ENCODE peak calls at places on chromosome 1, in eight cellular contexts. J is prostate gland, H is fibroblast of lung, U is lung, A is adrenal gland, N is lower lobe of right lung, I is OCI-LY7, R is neural progenitor cell. Z is an unnamed sample.

GRCh38 chr1:6092211-6092610 is 46.5 kb downstream of the KCNAB2 start:
- DNase-seq in J (no peak), H (no peak), U (no peak), A (no peak), N (peak; percentile 28), I (no peak), R (no peak), Z (no peak)

GRCh38 chr1:224506141-224506814 is 71.7 kb upstream of the WDR26 start:
- DNase-seq in J (peak; percentile 37), H (peak; percentile 46), U (no peak), A (no peak), N (no peak), I (no peak), R (peak; percentile 37), Z (no peak)

GRCh38 chr1:21628798-21629393 is 40.3 kb downstream of the RAP1GAP start:
- DNase-seq in J (no peak), H (no peak), U (no peak), A (no peak), N (no peak), I (no peak), R (no peak), Z (no peak)

GRCh38 chr1:186662752-186663151 is 17.5 kb downstream of the PTGS2 start:
- DNase-seq in J (no peak), H (no peak), U (no peak), A (peak; percentile 19), N (no peak), I (no peak), R (no peak), Z (no peak)

GRCh38 chr1:174153085-174153824 is 6.1 kb upstream of the RABGAP1L start:
- DNase-seq in J (no peak), H (no peak), U (no peak), A (no peak), N (no peak), I (peak; percentile 37), R (no peak), Z (no peak)

GRCh38 chr1:6347641-6348487 is 45.7 kb downstream of the ACOT7 start:
- DNase-seq in J (peak; percentile 24), H (peak; percentile 39), U (no peak), A (peak; percentile 58), N (no peak), I (peak; percentile 49), R (peak; percentile 70), Z (peak; percentile 20)

GRCh38 chr1:170471310-170471839 is 60.6 kb upstream of the GORAB start:
- DNase-seq in J (no peak), H (no peak), U (no peak), A (no peak), N (no peak), I (no peak), R (no peak), Z (no peak)

GRCh38 chr1:116908266-116908665 is 1.4 kb upstream of the PTGFRN start:
- DNase-seq in J (no peak), H (no peak), U (no peak), A (no peak), N (no peak), I (no peak), R (no peak), Z (no peak)

GRCh38 chr1:57111210-57111609 is 145.4 kb upstream of the C8B start:
- DNase-seq in J (no peak), H (no peak), U (no peak), A (no peak), N (no peak), I (no peak), R (no peak), Z (no peak)

GRCh38 chr1:77671836-77672235 is 10.6 kb downstream of the ZZZ3 start:
- DNase-seq in J (no peak), H (peak; percentile 28), U (no peak), A (no peak), N (no peak), I (no peak), R (no peak), Z (no peak)

GRCh38 chr1:187928288-187928687 is 1099.5 kb downstream of the PLA2G4A start:
- DNase-seq in J (no peak), H (peak; percentile 67), U (no peak), A (no peak), N (no peak), I (no peak), R (peak; percentile 83), Z (no peak)

GRCh38 chr1:64898107-64898861 is 68.1 kb downstream of the JAK1 start:
- DNase-seq in J (peak; percentile 78), H (peak; percentile 92), U (peak; percentile 76), A (peak; percentile 97), N (peak; percentile 69), I (peak; percentile 46), R (no peak), Z (peak; percentile 81)

GRCh38 chr1:226912587-226913176 is 27.4 kb upstream of the COQ8A start:
- DNase-seq in J (peak; percentile 49), H (peak; percentile 22), U (peak; percentile 63), A (peak; percentile 73), N (peak; percentile 71), I (peak; percentile 18), R (peak; percentile 73), Z (peak; percentile 68)

GRCh38 chr1:119987112-119987511 is 82.3 kb downstream of the NOTCH2 start:
- DNase-seq in J (no peak), H (peak; percentile 88), U (no peak), A (peak; percentile 40), N (no peak), I (no peak), R (no peak), Z (no peak)

GRCh38 chr1:160685266-160685665 is 26.4 kb downstream of the CD48 start:
- DNase-seq in J (no peak), H (no peak), U (no peak), A (no peak), N (no peak), I (no peak), R (no peak), Z (no peak)
- H3K4me3 ChIP-seq in J (no peak overlapping the region), H (no peak overlapping the region), U (no peak overlapping the region), A (no peak overlapping the region), N (no peak overlapping the region), I (no peak overlapping the region), R (no peak overlapping the region), Z (no peak overlapping the region)

GRCh38 chr1:43197343-43198127 is 25.4 kb downstream of the CFAP57 start:
- DNase-seq in J (no peak), H (no peak), U (no peak), A (no peak), N (no peak), I (no peak), R (no peak), Z (no peak)
- TF ChIP-seq CTCF in J (no peak), H (no peak), U (no peak), A (no peak), N (no peak), I (peak; percentile 39), R (no peak), Z (no peak)

GRCh38 chr1:18653375-18653774 is 22.7 kb downstream of the PAX7 start:
- DNase-seq in J (no peak), H (no peak), U (no peak), A (no peak), N (no peak), I (no peak), R (no peak), Z (no peak)

GRCh38 chr1:18653922-18654321 is 23.3 kb downstream of the PAX7 start:
- DNase-seq in J (no peak), H (no peak), U (no peak), A (no peak), N (no peak), I (no peak), R (peak; percentile 71), Z (no peak)

GRCh38 chr1:18651727-18652126 is 21.1 kb downstream of the PAX7 start:
- DNase-seq in J (no peak), H (no peak), U (no peak), A (no peak), N (no peak), I (peak; percentile 89), R (peak; percentile 69), Z (no peak)

GRCh38 chr1:18652791-18653190 is 22.1 kb downstream of the PAX7 start:
- DNase-seq in J (no peak), H (no peak), U (no peak), A (no peak), N (no peak), I (no peak), R (no peak), Z (no peak)

DNA sequence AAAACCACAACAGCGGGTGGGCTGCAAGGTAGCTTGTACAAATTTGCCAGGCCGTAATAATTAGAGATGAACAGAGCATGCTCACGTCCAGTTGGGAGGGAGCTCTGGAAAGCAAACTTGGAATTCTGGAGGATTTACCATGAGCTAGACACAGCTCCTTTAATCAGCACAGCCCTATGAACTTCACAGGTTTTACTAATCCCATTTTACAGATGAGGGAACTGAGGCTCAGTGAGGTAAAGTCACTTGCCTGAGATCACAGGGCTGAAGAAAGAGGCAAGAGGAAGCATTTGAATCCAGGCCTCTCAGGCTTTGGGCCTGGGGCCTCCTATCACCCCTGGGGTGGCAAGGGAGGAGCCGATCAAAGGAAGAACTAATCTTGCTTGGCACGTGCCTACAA is 24.0 kb downstream of the PAX7 start:
- DNase-seq in J (no peak), H (no peak), U (no peak), A (no peak), N (no peak), I (no peak), R (no peak), Z (no peak)
- H3K4me1 ChIP-seq in J (no peaks in the 10 kb centered on the region), H (no peaks in the 10 kb centered on the region), U (no peaks in the 10 kb centered on the region), A (no peaks in the 10 kb centered on the region), N (no peaks in the 10 kb centered on the region), I (peaks cover 70% of the 10 kb centered on the region), R (peaks cover 61% of the 10 kb centered on the region), Z (no peaks in the 10 kb centered on the region)

DNA sequence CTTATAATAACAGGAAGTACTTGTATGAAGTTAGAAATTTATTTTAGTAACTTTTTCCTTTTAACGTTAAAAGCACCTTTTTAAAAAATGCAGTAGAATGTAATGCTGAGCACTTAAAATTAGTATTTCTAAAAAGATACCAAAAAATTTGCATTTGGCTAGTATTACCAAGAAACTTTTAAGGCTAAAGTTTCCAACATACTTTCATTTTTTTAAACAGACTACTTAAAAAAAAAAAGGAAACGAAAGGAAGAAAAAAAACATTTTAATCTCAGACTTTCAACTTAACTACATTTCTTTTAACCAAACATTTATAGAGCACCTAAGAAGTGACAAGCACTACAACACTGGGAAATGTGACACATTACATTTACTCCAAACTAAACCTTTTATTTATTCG is 2.8 kb downstream of the ARID4B start:
- DNase-seq in J (no peak), H (no peak), U (no peak), A (no peak), N (no peak), I (no peak), R (no peak), Z (no peak)
- H3K4me3 ChIP-seq in J (no peak overlapping the region), H (peak overlapping the region; percentile 86), U (no peak overlapping the region), A (no peak overlapping the region), N (peak overlapping the region; percentile 93), I (peak overlapping the region; percentile 96), R (peak overlapping the region; percentile 96), Z (no peak overlapping the region)

Z was measured in thyroid gland.